ENCODE peak calls at places on chromosomes 4 and X, in five cellular contexts. One of them, this sample, is unnamed.

GRCh38 chr4:52260507-52261302 is 209.6 kb downstream of the SPATA18 start:
- DNase-seq in body of pancreas: no peak
- DNase-seq in neural crest cell: no peak
- DNase-seq in activated T-helper 1 cell treated with anti-CD3 and anti-CD28 coated beads, Interleukin-12 subunit alpha, Interleukin-12 subunit beta, Interleukin-2, Interleukin-4 antibody, amounts not matched to agents 30 ng/mL and 10 ng/mL and 1 ng/mL, durations not matched to agents 14 hours and 24 hours and 36 hours: no peak
- DNase-seq in GOT3: no peak
- DNase-seq in this sample: no peak

GRCh38 chrX:54640721-54641120 is 110.7 kb downstream of the GNL3L start:
- DNase-seq in body of pancreas: no peak
- DNase-seq in neural crest cell: no peak
- DNase-seq in activated T-helper 1 cell treated with anti-CD3 and anti-CD28 coated beads, Interleukin-12 subunit alpha, Interleukin-12 subunit beta, Interleukin-2, Interleukin-4 antibody, amounts not matched to agents 30 ng/mL and 10 ng/mL and 1 ng/mL, durations not matched to agents 14 hours and 24 hours and 36 hours: no peak
- DNase-seq in GOT3: no peak
- DNase-seq in this sample: no peak

GRCh38 chr4:772118-772517 is 53.8 kb downstream of the CPLX1 start:
- DNase-seq in body of pancreas: no peak
- DNase-seq in GOT3: no peak
- DNase-seq in neural crest cell: no peak
- DNase-seq in activated T-helper 1 cell treated with anti-CD3 and anti-CD28 coated beads, Interleukin-12 subunit alpha, Interleukin-12 subunit beta, Interleukin-2, Interleukin-4 antibody, amounts not matched to agents 30 ng/mL and 10 ng/mL and 1 ng/mL, durations not matched to agents 14 hours and 24 hours and 36 hours: no peak
- DNase-seq in this sample: no peak

GRCh38 chr4:8274772-8275241 is 5.3 kb downstream of the HTRA3 start:
- DNase-seq in neural crest cell: peak
- DNase-seq in activated T-helper 1 cell treated with anti-CD3 and anti-CD28 coated beads, Interleukin-12 subunit alpha, Interleukin-12 subunit beta, Interleukin-2, Interleukin-4 antibody, amounts not matched to agents 30 ng/mL and 10 ng/mL and 1 ng/mL, durations not matched to agents 14 hours and 24 hours and 36 hours: no peak
- DNase-seq in body of pancreas: peak
- DNase-seq in GOT3: peak
- DNase-seq in this sample: peak

GRCh38 chr4:55393461-55394320 is 2.1 kb upstream of the TMEM165 start:
- DNase-seq in activated T-helper 1 cell treated with anti-CD3 and anti-CD28 coated beads, Interleukin-12 subunit alpha, Interleukin-12 subunit beta, Interleukin-2, Interleukin-4 antibody, amounts not matched to agents 30 ng/mL and 10 ng/mL and 1 ng/mL, durations not matched to agents 14 hours and 24 hours and 36 hours: no peak
- DNase-seq in GOT3: no peak
- DNase-seq in body of pancreas: no peak
- DNase-seq in neural crest cell: no peak
- DNase-seq in this sample: no peak

GRCh38 chrX:11533211-11533651 is 132.5 kb downstream of the ARHGAP6 start:
- DNase-seq in body of pancreas: no peak
- DNase-seq in activated T-helper 1 cell treated with anti-CD3 and anti-CD28 coated beads, Interleukin-12 subunit alpha, Interleukin-12 subunit beta, Interleukin-2, Interleukin-4 antibody, amounts not matched to agents 30 ng/mL and 10 ng/mL and 1 ng/mL, durations not matched to agents 14 hours and 24 hours and 36 hours: no peak
- DNase-seq in GOT3: no peak
- DNase-seq in neural crest cell: no peak
- DNase-seq in this sample: no peak

GRCh38 chr4:139084425-139085093 is 69.0 kb downstream of the NOCT start:
- DNase-seq in body of pancreas: no peak
- DNase-seq in neural crest cell: no peak
- DNase-seq in GOT3: no peak
- DNase-seq in activated T-helper 1 cell treated with anti-CD3 and anti-CD28 coated beads, Interleukin-12 subunit alpha, Interleukin-12 subunit beta, Interleukin-2, Interleukin-4 antibody, amounts not matched to agents 30 ng/mL and 10 ng/mL and 1 ng/mL, durations not matched to agents 14 hours and 24 hours and 36 hours: no peak
- DNase-seq in this sample: no peak

GRCh38 chr4:142181021-142181420 is 544.6 kb downstream of the IL15 start:
- DNase-seq in GOT3: no peak
- DNase-seq in neural crest cell: no peak
- DNase-seq in activated T-helper 1 cell treated with anti-CD3 and anti-CD28 coated beads, Interleukin-12 subunit alpha, Interleukin-12 subunit beta, Interleukin-2, Interleukin-4 antibody, amounts not matched to agents 30 ng/mL and 10 ng/mL and 1 ng/mL, durations not matched to agents 14 hours and 24 hours and 36 hours: no peak
- DNase-seq in body of pancreas: no peak
- DNase-seq in this sample: no peak

GRCh38 chrX:47960400-47960799 is 43.4 kb downstream of the ZNF182 start:
- DNase-seq in body of pancreas: no peak
- DNase-seq in GOT3: no peak
- DNase-seq in neural crest cell: no peak
- DNase-seq in activated T-helper 1 cell treated with anti-CD3 and anti-CD28 coated beads, Interleukin-12 subunit alpha, Interleukin-12 subunit beta, Interleukin-2, Interleukin-4 antibody, amounts not matched to agents 30 ng/mL and 10 ng/mL and 1 ng/mL, durations not matched to agents 14 hours and 24 hours and 36 hours: no peak
- DNase-seq in this sample: no peak

GRCh38 chr4:14348506-14348905 is 653.8 kb upstream of the CPEB2 start:
- DNase-seq in GOT3: no peak
- DNase-seq in body of pancreas: no peak
- DNase-seq in activated T-helper 1 cell treated with anti-CD3 and anti-CD28 coated beads, Interleukin-12 subunit alpha, Interleukin-12 subunit beta, Interleukin-2, Interleukin-4 antibody, amounts not matched to agents 30 ng/mL and 10 ng/mL and 1 ng/mL, durations not matched to agents 14 hours and 24 hours and 36 hours: no peak
- DNase-seq in neural crest cell: no peak
- DNase-seq in this sample: no peak

GRCh38 chr4:170386974-170387373 is 297.2 kb upstream of the AADAT start:
- DNase-seq in GOT3: no peak
- DNase-seq in activated T-helper 1 cell treated with anti-CD3 and anti-CD28 coated beads, Interleukin-12 subunit alpha, Interleukin-12 subunit beta, Interleukin-2, Interleukin-4 antibody, amounts not matched to agents 30 ng/mL and 10 ng/mL and 1 ng/mL, durations not matched to agents 14 hours and 24 hours and 36 hours: no peak
- DNase-seq in body of pancreas: no peak
- DNase-seq in neural crest cell: no peak
- DNase-seq in this sample: no peak

GRCh38 chr4:187175197-187175596 is 451.5 kb upstream of the FAT1 start:
- DNase-seq in neural crest cell: no peak
- DNase-seq in body of pancreas: no peak
- DNase-seq in activated T-helper 1 cell treated with anti-CD3 and anti-CD28 coated beads, Interleukin-12 subunit alpha, Interleukin-12 subunit beta, Interleukin-2, Interleukin-4 antibody, amounts not matched to agents 30 ng/mL and 10 ng/mL and 1 ng/mL, durations not matched to agents 14 hours and 24 hours and 36 hours: no peak
- DNase-seq in GOT3: no peak
- DNase-seq in this sample: no peak

GRCh38 chr4:36242629-36243354 is 1.5 kb downstream of the ARAP2 start:
- DNase-seq in neural crest cell: no peak
- DNase-seq in activated T-helper 1 cell treated with anti-CD3 and anti-CD28 coated beads, Interleukin-12 subunit alpha, Interleukin-12 subunit beta, Interleukin-2, Interleukin-4 antibody, amounts not matched to agents 30 ng/mL and 10 ng/mL and 1 ng/mL, durations not matched to agents 14 hours and 24 hours and 36 hours: no peak
- DNase-seq in GOT3: no peak
- DNase-seq in body of pancreas: peak
- DNase-seq in this sample: no peak

GRCh38 chrX:149871940-149872339 is 9.0 kb upstream of the MAGEA8 start:
- DNase-seq in activated T-helper 1 cell treated with anti-CD3 and anti-CD28 coated beads, Interleukin-12 subunit alpha, Interleukin-12 subunit beta, Interleukin-2, Interleukin-4 antibody, amounts not matched to agents 30 ng/mL and 10 ng/mL and 1 ng/mL, durations not matched to agents 14 hours and 24 hours and 36 hours: peak
- DNase-seq in body of pancreas: peak
- DNase-seq in neural crest cell: no peak
- DNase-seq in GOT3: no peak
- DNase-seq in this sample: peak

GRCh38 chrX:131741103-131741581 is 197.3 kb downstream of the OR13H1 start:
- DNase-seq in body of pancreas: peak
- DNase-seq in GOT3: no peak
- DNase-seq in activated T-helper 1 cell treated with anti-CD3 and anti-CD28 coated beads, Interleukin-12 subunit alpha, Interleukin-12 subunit beta, Interleukin-2, Interleukin-4 antibody, amounts not matched to agents 30 ng/mL and 10 ng/mL and 1 ng/mL, durations not matched to agents 14 hours and 24 hours and 36 hours: no peak
- DNase-seq in neural crest cell: no peak
- DNase-seq in this sample: peak

GRCh38 chr4:17385403-17385802 is 126.5 kb downstream of the QDPR start:
- DNase-seq in GOT3: no peak
- DNase-seq in neural crest cell: no peak
- DNase-seq in activated T-helper 1 cell treated with anti-CD3 and anti-CD28 coated beads, Interleukin-12 subunit alpha, Interleukin-12 subunit beta, Interleukin-2, Interleukin-4 antibody, amounts not matched to agents 30 ng/mL and 10 ng/mL and 1 ng/mL, durations not matched to agents 14 hours and 24 hours and 36 hours: peak
- DNase-seq in body of pancreas: no peak
- DNase-seq in this sample: no peak

GRCh38 chr4:7485096-7485495 is 50.4 kb upstream of the PSAPL1 start:
- DNase-seq in neural crest cell: no peak
- DNase-seq in GOT3: no peak
- DNase-seq in activated T-helper 1 cell treated with anti-CD3 and anti-CD28 coated beads, Interleukin-12 subunit alpha, Interleukin-12 subunit beta, Interleukin-2, Interleukin-4 antibody, amounts not matched to agents 30 ng/mL and 10 ng/mL and 1 ng/mL, durations not matched to agents 14 hours and 24 hours and 36 hours: no peak
- DNase-seq in body of pancreas: no peak
- DNase-seq in this sample: no peak

GRCh38 chrX:106949366-106949765 is 29.2 kb downstream of the CLDN2 start:
- DNase-seq in activated T-helper 1 cell treated with anti-CD3 and anti-CD28 coated beads, Interleukin-12 subunit alpha, Interleukin-12 subunit beta, Interleukin-2, Interleukin-4 antibody, amounts not matched to agents 30 ng/mL and 10 ng/mL and 1 ng/mL, durations not matched to agents 14 hours and 24 hours and 36 hours: no peak
- DNase-seq in neural crest cell: no peak
- DNase-seq in body of pancreas: no peak
- DNase-seq in GOT3: no peak
- DNase-seq in this sample: no peak

GRCh38 chrX:40366661-40367060 is 214.1 kb upstream of the ATP6AP2 start:
- DNase-seq in body of pancreas: no peak
- DNase-seq in GOT3: no peak
- DNase-seq in neural crest cell: no peak
- DNase-seq in activated T-helper 1 cell treated with anti-CD3 and anti-CD28 coated beads, Interleukin-12 subunit alpha, Interleukin-12 subunit beta, Interleukin-2, Interleukin-4 antibody, amounts not matched to agents 30 ng/mL and 10 ng/mL and 1 ng/mL, durations not matched to agents 14 hours and 24 hours and 36 hours: no peak
- DNase-seq in this sample: no peak

GRCh38 chr4:141011799-141012377 is 121.4 kb downstream of the RNF150 start:
- DNase-seq in neural crest cell: no peak
- DNase-seq in GOT3: no peak
- DNase-seq in body of pancreas: no peak
- DNase-seq in activated T-helper 1 cell treated with anti-CD3 and anti-CD28 coated beads, Interleukin-12 subunit alpha, Interleukin-12 subunit beta, Interleukin-2, Interleukin-4 antibody, amounts not matched to agents 30 ng/mL and 10 ng/mL and 1 ng/mL, durations not matched to agents 14 hours and 24 hours and 36 hours: no peak
- DNase-seq in this sample: no peak

GRCh38 chrX:29617276-29617675 is 598.1 kb upstream of the MAGEB2 start:
- DNase-seq in body of pancreas: no peak
- DNase-seq in GOT3: no peak
- DNase-seq in neural crest cell: no peak
- DNase-seq in activated T-helper 1 cell treated with anti-CD3 and anti-CD28 coated beads, Interleukin-12 subunit alpha, Interleukin-12 subunit beta, Interleukin-2, Interleukin-4 antibody, amounts not matched to agents 30 ng/mL and 10 ng/mL and 1 ng/mL, durations not matched to agents 14 hours and 24 hours and 36 hours: no peak
- DNase-seq in this sample: no peak

GRCh38 chr4:150127757-150128156 is 49.5 kb downstream of the DCLK2 start:
- DNase-seq in body of pancreas: no peak
- DNase-seq in neural crest cell: no peak
- DNase-seq in activated T-helper 1 cell treated with anti-CD3 and anti-CD28 coated beads, Interleukin-12 subunit alpha, Interleukin-12 subunit beta, Interleukin-2, Interleukin-4 antibody, amounts not matched to agents 30 ng/mL and 10 ng/mL and 1 ng/mL, durations not matched to agents 14 hours and 24 hours and 36 hours: no peak
- DNase-seq in GOT3: no peak
- DNase-seq in this sample: no peak

GRCh38 chr4:156970501-156971167 is 965 bp downstream of the PDGFC start:
- DNase-seq in activated T-helper 1 cell treated with anti-CD3 and anti-CD28 coated beads, Interleukin-12 subunit alpha, Interleukin-12 subunit beta, Interleukin-2, Interleukin-4 antibody, amounts not matched to agents 30 ng/mL and 10 ng/mL and 1 ng/mL, durations not matched to agents 14 hours and 24 hours and 36 hours: no peak
- DNase-seq in GOT3: no peak
- DNase-seq in body of pancreas: peak
- DNase-seq in neural crest cell: peak
- DNase-seq in this sample: peak

GRCh38 chr4:54550415-54551171 is 107.2 kb upstream of the KIT start:
- DNase-seq in GOT3: no peak
- DNase-seq in body of pancreas: no peak
- DNase-seq in activated T-helper 1 cell treated with anti-CD3 and anti-CD28 coated beads, Interleukin-12 subunit alpha, Interleukin-12 subunit beta, Interleukin-2, Interleukin-4 antibody, amounts not matched to agents 30 ng/mL and 10 ng/mL and 1 ng/mL, durations not matched to agents 14 hours and 24 hours and 36 hours: no peak
- DNase-seq in neural crest cell: no peak
- DNase-seq in this sample: no peak

GRCh38 chr4:40946652-40947051 is 196.9 kb downstream of the NSUN7 start:
- DNase-seq in neural crest cell: no peak
- DNase-seq in GOT3: no peak
- DNase-seq in body of pancreas: no peak
- DNase-seq in activated T-helper 1 cell treated with anti-CD3 and anti-CD28 coated beads, Interleukin-12 subunit alpha, Interleukin-12 subunit beta, Interleukin-2, Interleukin-4 antibody, amounts not matched to agents 30 ng/mL and 10 ng/mL and 1 ng/mL, durations not matched to agents 14 hours and 24 hours and 36 hours: no peak
- DNase-seq in this sample: no peak

GRCh38 chr4:30720021-30720655 is at the start of gene PCDH7:
- DNase-seq in neural crest cell: peak
- DNase-seq in GOT3: no peak
- DNase-seq in body of pancreas: peak
- DNase-seq in activated T-helper 1 cell treated with anti-CD3 and anti-CD28 coated beads, Interleukin-12 subunit alpha, Interleukin-12 subunit beta, Interleukin-2, Interleukin-4 antibody, amounts not matched to agents 30 ng/mL and 10 ng/mL and 1 ng/mL, durations not matched to agents 14 hours and 24 hours and 36 hours: no peak
- DNase-seq in this sample: peak

GRCh38 chr4:56301181-56302076 is 85.9 kb downstream of the AASDH start:
- DNase-seq in body of pancreas: peak
- DNase-seq in neural crest cell: peak
- DNase-seq in activated T-helper 1 cell treated with anti-CD3 and anti-CD28 coated beads, Interleukin-12 subunit alpha, Interleukin-12 subunit beta, Interleukin-2, Interleukin-4 antibody, amounts not matched to agents 30 ng/mL and 10 ng/mL and 1 ng/mL, durations not matched to agents 14 hours and 24 hours and 36 hours: peak
- DNase-seq in GOT3: peak
- DNase-seq in this sample: peak

GRCh38 chrX:20863649-20864048 is 510.6 kb upstream of the CNKSR2 start:
- DNase-seq in body of pancreas: no peak
- DNase-seq in GOT3: no peak
- DNase-seq in activated T-helper 1 cell treated with anti-CD3 and anti-CD28 coated beads, Interleukin-12 subunit alpha, Interleukin-12 subunit beta, Interleukin-2, Interleukin-4 antibody, amounts not matched to agents 30 ng/mL and 10 ng/mL and 1 ng/mL, durations not matched to agents 14 hours and 24 hours and 36 hours: no peak
- DNase-seq in neural crest cell: no peak
- DNase-seq in this sample: no peak

GRCh38 chr4:22301253-22301652 is 214.6 kb downstream of the ADGRA3 start:
- DNase-seq in activated T-helper 1 cell treated with anti-CD3 and anti-CD28 coated beads, Interleukin-12 subunit alpha, Interleukin-12 subunit beta, Interleukin-2, Interleukin-4 antibody, amounts not matched to agents 30 ng/mL and 10 ng/mL and 1 ng/mL, durations not matched to agents 14 hours and 24 hours and 36 hours: no peak
- DNase-seq in GOT3: no peak
- DNase-seq in body of pancreas: no peak
- DNase-seq in neural crest cell: no peak
- DNase-seq in this sample: no peak

GRCh38 chr4:105626846-105627245 is 74.4 kb downstream of the ARHGEF38 start:
- DNase-seq in activated T-helper 1 cell treated with anti-CD3 and anti-CD28 coated beads, Interleukin-12 subunit alpha, Interleukin-12 subunit beta, Interleukin-2, Interleukin-4 antibody, amounts not matched to agents 30 ng/mL and 10 ng/mL and 1 ng/mL, durations not matched to agents 14 hours and 24 hours and 36 hours: no peak
- DNase-seq in GOT3: no peak
- DNase-seq in neural crest cell: no peak
- DNase-seq in body of pancreas: no peak
- DNase-seq in this sample: no peak

GRCh38 chrX:72094894-72095293 is 36.8 kb downstream of the RTL5 start:
- DNase-seq in activated T-helper 1 cell treated with anti-CD3 and anti-CD28 coated beads, Interleukin-12 subunit alpha, Interleukin-12 subunit beta, Interleukin-2, Interleukin-4 antibody, amounts not matched to agents 30 ng/mL and 10 ng/mL and 1 ng/mL, durations not matched to agents 14 hours and 24 hours and 36 hours: peak
- DNase-seq in body of pancreas: peak
- DNase-seq in GOT3: no peak
- DNase-seq in neural crest cell: no peak
- DNase-seq in this sample: peak

GRCh38 chr4:2858451-2859217 is 15.0 kb downstream of the ADD1 start:
- DNase-seq in neural crest cell: no peak
- DNase-seq in body of pancreas: no peak
- DNase-seq in activated T-helper 1 cell treated with anti-CD3 and anti-CD28 coated beads, Interleukin-12 subunit alpha, Interleukin-12 subunit beta, Interleukin-2, Interleukin-4 antibody, amounts not matched to agents 30 ng/mL and 10 ng/mL and 1 ng/mL, durations not matched to agents 14 hours and 24 hours and 36 hours: no peak
- DNase-seq in GOT3: no peak
- DNase-seq in this sample: no peak

GRCh38 chr4:70619778-70620177 is 8.8 kb upstream of the ENAM start:
- DNase-seq in activated T-helper 1 cell treated with anti-CD3 and anti-CD28 coated beads, Interleukin-12 subunit alpha, Interleukin-12 subunit beta, Interleukin-2, Interleukin-4 antibody, amounts not matched to agents 30 ng/mL and 10 ng/mL and 1 ng/mL, durations not matched to agents 14 hours and 24 hours and 36 hours: no peak
- DNase-seq in neural crest cell: no peak
- DNase-seq in body of pancreas: no peak
- DNase-seq in GOT3: no peak
- DNase-seq in this sample: no peak

GRCh38 chr4:116925900-116926457 is 159.4 kb downstream of the TRAM1L1 start:
- DNase-seq in neural crest cell: peak
- DNase-seq in activated T-helper 1 cell treated with anti-CD3 and anti-CD28 coated beads, Interleukin-12 subunit alpha, Interleukin-12 subunit beta, Interleukin-2, Interleukin-4 antibody, amounts not matched to agents 30 ng/mL and 10 ng/mL and 1 ng/mL, durations not matched to agents 14 hours and 24 hours and 36 hours: no peak
- DNase-seq in body of pancreas: peak
- DNase-seq in GOT3: no peak
- DNase-seq in this sample: peak

GRCh38 chrX:108264376-108264775 is 172.8 kb downstream of the ATG4A start:
- DNase-seq in neural crest cell: no peak
- DNase-seq in GOT3: no peak
- DNase-seq in activated T-helper 1 cell treated with anti-CD3 and anti-CD28 coated beads, Interleukin-12 subunit alpha, Interleukin-12 subunit beta, Interleukin-2, Interleukin-4 antibody, amounts not matched to agents 30 ng/mL and 10 ng/mL and 1 ng/mL, durations not matched to agents 14 hours and 24 hours and 36 hours: no peak
- DNase-seq in body of pancreas: no peak
- DNase-seq in this sample: no peak

GRCh38 chr4:109432676-109433075 is 939 bp upstream of the SEC24B start:
- DNase-seq in activated T-helper 1 cell treated with anti-CD3 and anti-CD28 coated beads, Interleukin-12 subunit alpha, Interleukin-12 subunit beta, Interleukin-2, Interleukin-4 antibody, amounts not matched to agents 30 ng/mL and 10 ng/mL and 1 ng/mL, durations not matched to agents 14 hours and 24 hours and 36 hours: no peak
- DNase-seq in GOT3: no peak
- DNase-seq in neural crest cell: no peak
- DNase-seq in body of pancreas: no peak
- DNase-seq in this sample: no peak

This sample was measured in stomach.